ENCODE peak calls at places on chromosomes 12 and 14, in six cellular contexts. Q is NCI-H2081; F is naive thymus-derived CD4-positive, alpha-beta T cell; U is mesenteric fat pad; T is HuH-7.5; M is left colon. I is an unnamed sample.

GRCh38 chr12:131832393-131833231 is 4.4 kb downstream of the MMP17 start:
- DNase-seq in Q (peak; percentile 72), F (no peak), U (no peak), T (no peak), M (peak; percentile 56), I (peak; percentile 78)

GRCh38 chr14:59422069-59422881 is 42.9 kb downstream of the GPR135 start:
- DNase-seq in Q (no peak), F (no peak), U (no peak), T (no peak), M (no peak), I (peak; percentile 18)

GRCh38 chr14:54610051-54610977 is 43.4 kb downstream of the SAMD4A start:
- DNase-seq in Q (no peak), F (no peak), U (no peak), T (no peak), M (no peak), I (peak; percentile 29)

GRCh38 chr12:95623554-95624170 is 72.4 kb upstream of the USP44 start:
- DNase-seq in Q (peak; percentile 16), F (no peak), U (no peak), T (peak; percentile 48), M (peak; percentile 77), I (peak; percentile 88)

GRCh38 chr12:111137968-111138367 is 217.6 kb upstream of the MYL2 start:
- DNase-seq in Q (no peak), F (no peak), U (no peak), T (no peak), M (no peak), I (no peak)

GRCh38 chr12:57139796-57140649 is 7.4 kb downstream of the LRP1-AS start:
- DNase-seq in Q (no peak), F (no peak), U (no peak), T (no peak), M (no peak), I (peak; percentile 37)

GRCh38 chr14:20934148-20934762 is 21.0 kb upstream of the RNASE2 start:
- DNase-seq in Q (no peak), F (no peak), U (no peak), T (no peak), M (peak; percentile 21), I (no peak)

GRCh38 chr12:52903855-52904508 is 894 bp downstream of the KRT8 start:
- DNase-seq in Q (peak; percentile 54), F (peak; percentile 8), U (no peak), T (peak; percentile 84), M (no peak), I (no peak)

GRCh38 chr14:70640938-70641547 is 673 bp upstream of the TTC9 start:
- DNase-seq in Q (peak; percentile 41), F (peak; percentile 53), U (no peak), T (peak; percentile 45), M (peak; percentile 45), I (no peak)